ENCODE peak calls at places on chromosomes 16 and 17, in four cellular contexts. T is A673; W is lung; D is CD8-positive, alpha-beta T cell. Z is an unnamed sample.

GRCh38 chr16:50315346-50315997 is 49.1 kb downstream of the ADCY7 start:
- DNase-seq in T (no peak), W (peak; percentile 25), D (peak; percentile 5), Z (no peak)

GRCh38 chr17:83159204-83160049 is 80.0 kb downstream of the METRNL start:
- DNase-seq in T (no peak), W (no peak), D (no peak), Z (no peak)

GRCh38 chr16:85473909-85474640 is 139.0 kb upstream of the GSE1 start:
- DNase-seq in T (no peak), W (no peak), D (no peak), Z (no peak)

GRCh38 chr17:69501591-69502468 is 87.3 kb downstream of the MAP2K6 start:
- DNase-seq in T (peak; percentile 62), W (peak; percentile 44), D (no peak), Z (peak; percentile 52)

GRCh38 chr17:42653179-42654124 is 5.6 kb upstream of the TUBG2 start:
- DNase-seq in T (peak; percentile 31), W (no peak), D (no peak), Z (no peak)

GRCh38 chr17:1168537-1169234 is 11.1 kb downstream of the ABR start:
- DNase-seq in T (no peak), W (no peak), D (no peak), Z (no peak)

GRCh38 chr17:73749337-73749807 is 105.1 kb upstream of the SDK2 start:
- DNase-seq in T (no peak), W (no peak), D (no peak), Z (no peak)

GRCh38 chr16:9476744-9477143 is 385.3 kb downstream of the HAPSTR1 start:
- DNase-seq in T (no peak), W (no peak), D (no peak), Z (no peak)

GRCh38 chr17:31672161-31672819 is 186.8 kb downstream of the COPRS start:
- DNase-seq in T (no peak), W (no peak), D (no peak), Z (no peak)

GRCh38 chr16:70691223-70692129 is 5.6 kb upstream of the MTSS2 start:
- DNase-seq in T (peak; percentile 80), W (no peak), D (no peak), Z (peak; percentile 96)

GRCh38 chr17:4715071-4715749 is 4.8 kb downstream of the ARRB2 start:
- DNase-seq in T (no peak), W (no peak), D (peak; percentile 76), Z (no peak)

DNA sequence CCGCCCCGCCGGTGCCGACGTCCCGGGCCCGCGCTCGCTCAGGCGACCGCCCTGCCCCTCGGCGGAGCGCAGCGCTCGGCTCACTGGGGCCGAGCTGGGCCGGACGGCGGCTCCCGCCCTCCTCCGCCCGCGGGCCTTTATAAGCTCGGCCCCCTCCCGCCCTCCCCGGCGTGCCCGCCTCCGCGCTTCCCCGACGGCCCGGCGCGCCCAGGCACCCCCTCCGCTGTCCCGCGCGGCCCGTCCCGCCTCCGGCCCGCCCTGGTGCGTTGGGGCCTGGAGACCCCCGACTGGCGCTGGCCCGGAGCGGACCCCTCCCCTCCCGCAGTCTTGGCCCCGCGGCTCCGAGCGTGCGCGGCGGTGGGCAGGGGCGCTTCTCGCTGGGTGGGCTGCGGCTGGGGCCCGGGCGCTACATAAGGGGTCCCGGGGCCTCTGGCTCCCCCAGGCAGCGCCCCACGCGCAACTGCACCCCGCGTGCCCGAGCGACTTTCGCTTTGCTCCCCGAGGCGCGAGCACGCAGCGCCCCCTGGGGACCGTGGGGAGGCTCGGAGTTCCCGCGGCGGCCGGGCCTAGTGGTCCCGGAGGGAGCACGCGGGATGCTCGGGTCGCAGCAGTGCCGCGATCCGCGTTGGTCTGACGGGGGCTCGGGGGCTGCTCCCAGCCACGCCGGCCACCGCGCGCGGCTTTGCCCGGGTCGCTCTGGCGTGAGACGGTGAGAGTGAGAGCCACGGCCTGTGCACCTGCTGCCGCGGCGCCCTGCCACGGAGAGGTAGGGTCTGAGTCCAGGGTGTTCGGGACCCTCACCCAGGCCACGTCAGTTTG is at the start of gene PIEZO1:
- DNase-seq in T (peak; percentile 83), W (peak; percentile 79), D (peak; percentile 90), Z (peak; percentile 80)
- H3K4me1 ChIP-seq in T (peaks cover 40% of the 10 kb centered on the region), W (no peaks in the 10 kb centered on the region), D (peaks cover 55% of the 10 kb centered on the region), Z (peaks cover 7% of the 10 kb centered on the region)

GRCh38 chr17:30376621-30377452 is 1.9 kb upstream of the CPD start:
- DNase-seq in T (peak; percentile 96), W (peak; percentile 58), D (peak; percentile 30), Z (peak; percentile 34)
- H3K4me3 ChIP-seq in T (no peak overlapping the region), W (no peak overlapping the region), D (no peak overlapping the region), Z (no peak overlapping the region)

GRCh38 chr17:81198826-81199481 is 23.8 kb downstream of the CEP131 start:
- DNase-seq in T (no peak), W (no peak), D (no peak), Z (no peak)

GRCh38 chr17:81200201-81200600 is 22.6 kb downstream of the CEP131 start:
- DNase-seq in T (no peak), W (no peak), D (no peak), Z (no peak)

GRCh38 chr17:81199482-81199830 is 23.3 kb downstream of the CEP131 start:
- DNase-seq in T (no peak), W (no peak), D (no peak), Z (no peak)

GRCh38 chr17:81202318-81202717 is 20.4 kb downstream of the CEP131 start:
- DNase-seq in T (no peak), W (no peak), D (no peak), Z (no peak)

GRCh38 chr17:81200695-81201580 is 21.8 kb downstream of the CEP131 start:
- DNase-seq in T (peak; percentile 78), W (peak; percentile 64), D (no peak), Z (peak; percentile 81)
- H3K4me1 ChIP-seq in T (peaks cover 5% of the 10 kb centered on the region), W (no peaks in the 10 kb centered on the region), D (no peaks in the 10 kb centered on the region), Z (no peaks in the 10 kb centered on the region)

GRCh38 chr17:47981462-47981861 is 10.5 kb downstream of the CDK5RAP3 start:
- DNase-seq in T (no peak), W (no peak), D (no peak), Z (no peak)

GRCh38 chr17:47982645-47983440 is 11.9 kb downstream of the CDK5RAP3 start:
- DNase-seq in T (no peak), W (no peak), D (no peak), Z (no peak)

GRCh38 chr17:47978324-47978723 is 7.4 kb downstream of the CDK5RAP3 start:
- DNase-seq in T (peak; percentile 82), W (no peak), D (peak; percentile 51), Z (peak; percentile 85)

GRCh38 chr17:47982091-47982617 is 11.2 kb downstream of the CDK5RAP3 start:
- DNase-seq in T (no peak), W (no peak), D (no peak), Z (no peak)

DNA sequence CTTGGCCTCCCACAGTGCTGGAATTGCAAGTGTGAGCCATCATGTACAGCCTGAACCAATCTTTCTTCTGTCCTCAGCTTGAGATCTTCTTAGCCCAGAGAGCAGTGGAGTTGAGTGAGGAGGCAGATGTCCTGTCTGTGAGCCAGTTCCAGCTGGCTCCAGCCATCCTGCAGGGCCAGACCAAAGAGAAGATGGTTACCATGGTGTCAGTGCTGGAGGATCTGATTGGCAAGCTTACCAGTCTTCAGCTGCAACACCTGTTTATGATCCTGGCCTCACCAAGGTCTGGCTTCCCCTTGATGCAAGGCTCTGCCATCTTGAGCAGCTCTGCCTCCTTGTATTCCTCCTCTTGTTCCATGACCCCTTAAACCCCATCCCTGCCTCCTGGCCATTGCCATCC is 9.6 kb downstream of the CDK5RAP3 start:
- DNase-seq in T (no peak), W (no peak), D (no peak), Z (no peak)
- H3K4me3 ChIP-seq in T (no peak overlapping the region), W (no peak overlapping the region), D (no peak overlapping the region), Z (no peak overlapping the region)

DNA sequence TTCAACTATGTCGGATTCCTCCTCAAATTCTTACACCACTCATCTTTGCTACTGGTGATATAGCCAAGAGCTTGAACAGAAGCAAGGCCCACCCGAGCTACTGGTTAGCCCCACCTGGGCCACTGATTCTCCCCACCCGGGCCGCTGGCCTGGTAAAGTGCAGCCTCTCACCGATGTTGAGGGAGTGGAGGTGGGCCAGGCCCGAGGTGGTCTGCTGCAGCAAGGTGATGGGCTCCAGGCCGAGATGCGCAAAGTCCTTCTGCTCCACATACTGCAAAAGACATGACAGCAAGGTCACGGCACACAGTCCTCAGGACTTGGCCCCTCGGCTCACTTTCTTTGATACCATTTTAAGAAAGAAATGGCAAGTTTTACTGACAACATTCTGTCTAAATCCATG is 32.7 kb upstream of the ICAM2 start:
- DNase-seq in T (no peak), W (no peak), D (no peak), Z (no peak)
- H3K4me1 ChIP-seq in T (no peaks in the 10 kb centered on the region), W (no peaks in the 10 kb centered on the region), D (peaks cover 35% of the 10 kb centered on the region), Z (no peaks in the 10 kb centered on the region)